ENCODE peak calls at places on chromosomes 11 and 22, in ten cellular contexts. T is amniotic stem cell; Z is T47D; S is A172; D is NCI-H1105 treated with DMSO at 0.1 percent for 48 hours; L is colonic mucosa; W is DMS79 treated with DMSO at 0.1 percent for 48 hours; M is NCI-H774; H is activated T-cell treated with anti-CD3 and anti-CD28 coated beads, Interleukin-2, amount 50 U/mL, for 4 hours; J is A549. Y is an unnamed sample.

GRCh38 chr11:96134622-96135021 is 208.4 kb downstream of the MAML2 start:
- DNase-seq in H (no peak), L (no peak), M (no peak), T (no peak), S (no peak), W (no peak), J (no peak), D (no peak), Z (no peak), Y (peak)

GRCh38 chr22:17342361-17342760 is 26.9 kb upstream of the CECR2 start:
- DNase-seq in W (no peak), M (no peak), H (no peak), D (no peak), J (no peak), L (no peak), T (no peak), S (no peak), Z (no peak), Y (no peak)

GRCh38 chr11:62324738-62325556 is 12.3 kb upstream of the ASRGL1 start:
- DNase-seq in W (no peak), D (no peak), L (peak), T (no peak), Z (peak), H (peak), S (peak), J (peak), M (no peak), Y (peak)

GRCh38 chr11:59079089-59079488 is 7.0 kb upstream of the GLYATL1B start:
- DNase-seq in W (no peak), L (no peak), S (no peak), Z (no peak), D (no peak), H (no peak), J (no peak), M (no peak), T (no peak), Y (no peak)

GRCh38 chr22:49956914-49957825 is 3.4 kb upstream of the PIM3 start:
- DNase-seq in Z (no peak), J (no peak), L (no peak), T (no peak), H (no peak), M (no peak), S (no peak), W (no peak), D (no peak), Y (no peak)

GRCh38 chr11:63535734-63536133 is 874 bp upstream of the PLAAT4 start:
- DNase-seq in J (no peak), H (no peak), D (no peak), S (no peak), Z (no peak), W (no peak), T (no peak), M (no peak), L (no peak), Y (no peak)

GRCh38 chr11:130177782-130178181 is 18.2 kb downstream of the ST14 start:
- DNase-seq in S (no peak), Z (no peak), H (no peak), W (no peak), D (no peak), J (no peak), L (no peak), T (no peak), M (peak), Y (no peak)

GRCh38 chr22:45166935-45167334 is 3.2 kb downstream of the NUP50 start:
- DNase-seq in S (no peak), H (no peak), W (no peak), Z (no peak), M (no peak), J (no peak), T (no peak), L (no peak), D (no peak), Y (no peak)

GRCh38 chr22:27019827-27020226 is 362.4 kb downstream of the MIAT start:
- DNase-seq in W (no peak), D (no peak), Z (no peak), J (peak), M (no peak), H (no peak), L (no peak), S (peak), T (no peak), Y (no peak)

GRCh38 chr11:13896175-13896989 is 66.1 kb upstream of the SPON1 start:
- DNase-seq in T (no peak), H (no peak), Z (no peak), S (no peak), W (no peak), J (no peak), M (no peak), L (no peak), D (no peak), Y (no peak)

GRCh38 chr11:84091212-84091986 is 805.2 kb upstream of the CCDC90B start:
- DNase-seq in D (no peak), L (no peak), M (no peak), S (no peak), H (no peak), T (no peak), Z (peak), W (no peak), J (no peak), Y (no peak)

GRCh38 chr22:39264344-39265116 is 19.7 kb upstream of the PDGFB start:
- DNase-seq in W (no peak), J (no peak), T (no peak), M (no peak), Z (no peak), L (peak), D (no peak), S (no peak), H (no peak), Y (no peak)

GRCh38 chr11:95559899-95560298 is 229.7 kb downstream of the FAM76B start:
- DNase-seq in L (no peak), T (no peak), D (no peak), H (no peak), W (no peak), S (no peak), M (no peak), Z (peak), J (no peak), Y (no peak)

GRCh38 chr22:27704581-27704980 is 97.0 kb downstream of the MN1 start:
- DNase-seq in H (no peak), L (no peak), S (no peak), M (no peak), W (no peak), Z (no peak), D (no peak), T (no peak), J (no peak), Y (no peak)

GRCh38 chr11:45073575-45074225 is 72.7 kb upstream of the PRDM11 start:
- DNase-seq in H (no peak), W (no peak), L (no peak), M (no peak), Z (no peak), T (no peak), J (no peak), S (no peak), D (no peak), Y (no peak)

GRCh38 chr11:124895471-124895971 is 2.1 kb downstream of the ROBO4 start:
- DNase-seq in T (no peak), J (no peak), L (no peak), S (no peak), D (no peak), M (no peak), Z (no peak), W (no peak), H (no peak), Y (no peak)

GRCh38 chr11:111327908-111328624 is 29.7 kb downstream of the POU2AF3 start:
- DNase-seq in H (no peak), M (no peak), Z (peak), D (no peak), L (no peak), S (no peak), T (no peak), W (peak), J (no peak), Y (no peak)

GRCh38 chr22:27315833-27316232 is 485.7 kb downstream of the MN1 start:
- DNase-seq in H (no peak), Z (no peak), M (no peak), D (no peak), T (no peak), L (no peak), J (no peak), S (no peak), W (no peak), Y (no peak)

GRCh38 chr11:75470681-75471080 is 37.7 kb upstream of the KLHL35 start:
- DNase-seq in H (no peak), W (no peak), T (no peak), M (no peak), Z (no peak), J (no peak), D (no peak), S (no peak), L (no peak), Y (no peak)

GRCh38 chr22:47126344-47126811 is 363.9 kb downstream of the TBC1D22A start:
- DNase-seq in S (no peak), Z (no peak), D (no peak), W (no peak), M (no peak), L (no peak), T (no peak), J (no peak), H (no peak), Y (no peak)

GRCh38 chr11:118789501-118790356 is 1.2 kb downstream of the DDX6 start:
- DNase-seq in W (peak), J (no peak), Z (peak), L (peak), S (peak), H (no peak), D (peak), T (no peak), M (peak), Y (peak)

GRCh38 chr11:16924826-16925494 is 89.3 kb downstream of the PLEKHA7 start:
- DNase-seq in H (no peak), S (peak), D (no peak), Z (peak), J (peak), T (no peak), L (peak), W (peak), M (no peak), Y (peak)

GRCh38 chr11:9717040-9717357 is 53.1 kb downstream of the SWAP70 start:
- DNase-seq in M (no peak), J (no peak), L (no peak), H (no peak), W (no peak), S (no peak), Z (no peak), D (no peak), T (no peak), Y (no peak)

GRCh38 chr11:124670732-124671131 is 2.8 kb downstream of the SIAE start:
- DNase-seq in L (no peak), W (no peak), Z (no peak), J (no peak), S (no peak), H (peak), D (no peak), M (no peak), T (no peak), Y (no peak)

GRCh38 chr22:18731075-18731666 is 119.5 kb upstream of the RIMBP3 start:
- DNase-seq in T (no peak), S (no peak), M (no peak), D (no peak), L (no peak), H (no peak), J (no peak), W (no peak), Z (no peak), Y (no peak)

GRCh38 chr11:121575250-121575962 is 122.6 kb upstream of the SORL1-AS1 start:
- DNase-seq in M (no peak), L (peak), J (no peak), T (no peak), Z (no peak), H (no peak), W (no peak), D (no peak), S (peak), Y (peak)

GRCh38 chr11:64089915-64090810 is 54.4 kb downstream of the FLRT1 start:
- DNase-seq in Z (no peak), L (no peak), T (no peak), W (no peak), H (no peak), M (no peak), J (no peak), D (no peak), S (peak), Y (no peak)